ENCODE peak calls at places on chromosomes 4 and X, in seven cellular contexts. B is choroid plexus epithelial cell, S is GM12864, F is RWPE1, M is MCF 10A, K is tibial nerve, V is psoas muscle. T is an unnamed sample.

GRCh38 chr4:168059251-168059650 is 33.1 kb upstream of the ANXA10 start:
- DNase-seq in B (peak; percentile 69), S (no peak), F (peak; percentile 5), M (peak; percentile 5), K (no peak), V (no peak), T (no peak)

GRCh38 chrX:23822397-23822796 is 39.4 kb downstream of the SAT1 start:
- DNase-seq in B (peak; percentile 44), S (no peak), F (no peak), M (no peak), K (no peak), V (no peak), T (no peak)

GRCh38 chrX:108285918-108286317 is 152.3 kb downstream of the COL4A6 start:
- DNase-seq in B (no peak), S (no peak), F (no peak), M (no peak), K (no peak), V (no peak), T (no peak)

GRCh38 chr4:77893451-77893850 is 30.8 kb downstream of the MRPL1 start:
- DNase-seq in B (no peak), S (no peak), F (no peak), M (no peak), K (no peak), V (no peak), T (no peak)

GRCh38 chr4:137608085-137608484 is 75.8 kb upstream of the PCDH18 start:
- DNase-seq in B (no peak), S (no peak), F (no peak), M (no peak), K (no peak), V (peak; percentile 18), T (no peak)

GRCh38 chr4:84920591-84920990 is 45.9 kb downstream of the WDFY3 start:
- DNase-seq in B (peak; percentile 64), S (no peak), F (peak; percentile 59), M (peak; percentile 80), K (no peak), V (no peak), T (no peak)

GRCh38 chrX:81615979-81616378 is 414.1 kb downstream of the SH3BGRL start:
- DNase-seq in B (no peak), S (no peak), F (no peak), M (no peak), K (no peak), V (no peak), T (no peak)

GRCh38 chr4:176261481-176261880 is 7.5 kb downstream of the ASB5 start:
- DNase-seq in B (no peak), S (no peak), F (no peak), M (no peak), K (no peak), V (no peak), T (no peak)

DNA sequence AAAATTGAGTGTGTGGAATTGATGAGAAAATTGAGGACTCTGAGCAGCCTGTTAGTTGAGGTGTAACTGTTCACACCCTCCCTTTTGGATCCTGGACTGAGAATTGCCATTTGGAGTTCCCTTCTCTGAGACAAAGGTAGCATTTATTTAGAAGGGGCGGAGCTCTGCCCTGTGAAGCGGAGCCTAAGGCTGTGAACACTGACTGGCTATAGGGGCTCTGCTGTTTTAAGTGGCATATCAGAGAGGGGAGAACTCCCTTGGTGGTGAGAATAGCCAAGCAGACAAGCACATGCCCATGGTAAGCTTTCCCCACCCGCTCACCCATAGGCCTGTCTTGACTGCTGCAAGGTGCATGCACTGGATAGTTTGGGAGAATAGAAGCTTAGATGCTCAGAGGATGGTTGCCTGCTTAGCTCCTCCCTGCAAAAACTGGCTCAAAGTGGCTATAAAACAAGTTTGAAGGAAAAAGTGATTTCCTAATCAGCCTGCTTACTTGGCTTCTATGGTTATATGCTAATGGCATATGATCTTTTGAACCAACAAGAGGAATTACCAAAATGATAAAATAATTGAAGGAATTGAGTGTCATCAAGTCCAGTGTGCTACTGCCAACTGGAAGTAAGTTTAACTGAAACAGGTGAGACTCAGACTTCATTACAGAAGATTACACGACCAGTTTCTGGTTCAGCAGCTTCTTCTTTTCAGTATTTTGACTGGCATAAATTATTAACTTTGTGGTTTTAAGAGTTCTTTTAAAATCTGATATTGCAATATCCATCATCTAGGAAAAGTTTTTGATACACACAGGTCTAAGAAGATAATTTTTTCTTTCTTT is 108.4 kb downstream of the AFF1 start:
- DNase-seq in B (no peak), S (no peak), F (no peak), M (no peak), K (no peak), V (no peak), T (no peak)
- TF ChIP-seq CTCF in B (no peak), S (no peak), F (no peak), M (no peak), K (no peak), V (no peak), T (no peak)

DNA sequence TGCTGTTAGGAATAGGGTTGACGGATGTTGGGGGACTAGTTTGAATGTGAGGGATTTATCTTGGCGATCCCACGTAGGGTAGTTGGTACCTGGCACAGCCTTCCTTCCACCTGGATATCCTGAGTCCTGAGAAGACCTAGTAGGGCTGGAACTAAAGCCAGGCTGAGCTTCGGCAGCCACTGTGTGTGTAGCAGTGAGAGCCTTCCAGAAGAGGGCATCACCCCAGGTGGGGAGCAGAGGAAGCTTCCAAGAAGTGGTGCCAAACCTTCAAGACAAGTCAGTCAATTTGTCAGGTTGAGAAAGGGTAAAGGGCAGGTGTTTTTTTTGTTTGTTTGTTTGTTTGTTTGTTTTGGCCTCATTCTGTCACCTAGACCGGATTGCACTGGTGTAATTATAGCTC is 1.2 kb upstream of the FGFBP2 start:
- DNase-seq in B (no peak), S (no peak), F (no peak), M (no peak), K (no peak), V (no peak), T (no peak)
- TF ChIP-seq CTCF in B (peak; percentile 30), S (peak; percentile 23), F (no peak), M (no peak), K (no peak), V (no peak), T (peak; percentile 18)

GRCh38 chr4:59664771-59665170 is 1535.4 kb upstream of the ADGRL3 start:
- DNase-seq in B (no peak), S (no peak), F (no peak), M (no peak), K (no peak), V (no peak), T (no peak)
- TF ChIP-seq CTCF in B (no peak), S (no peak), F (no peak), M (no peak), K (no peak), V (no peak), T (no peak)

GRCh38 chr4:80336582-80336981 is 1.1 kb downstream of the CFAP299 start:
- DNase-seq in B (peak; percentile 39), S (no peak), F (peak; percentile 44), M (peak; percentile 42), K (no peak), V (no peak), T (no peak)
- TF ChIP-seq CTCF in B (peak; percentile 56), S (no peak), F (peak; percentile 20), M (no peak), K (no peak), V (no peak), T (peak; percentile 69)

GRCh38 chr4:186146443-186146842 is 41.9 kb downstream of the FAM149A start:
- DNase-seq in B (no peak), S (no peak), F (no peak), M (no peak), K (no peak), V (no peak), T (no peak)

GRCh38 chr4:186151499-186151898 is 39.9 kb upstream of the CYP4V2 start:
- DNase-seq in B (no peak), S (no peak), F (no peak), M (no peak), K (no peak), V (no peak), T (no peak)

GRCh38 chr4:186150926-186151325 is 40.4 kb upstream of the CYP4V2 start:
- DNase-seq in B (no peak), S (no peak), F (no peak), M (no peak), K (no peak), V (no peak), T (no peak)

GRCh38 chr4:186148335-186148975 is 42.9 kb upstream of the CYP4V2 start:
- DNase-seq in B (no peak), S (no peak), F (no peak), M (no peak), K (no peak), V (no peak), T (no peak)

GRCh38 chr4:186149872-186150271 is 41.5 kb upstream of the CYP4V2 start:
- DNase-seq in B (peak; percentile 64), S (no peak), F (no peak), M (peak; percentile 54), K (peak; percentile 28), V (peak; percentile 81), T (peak; percentile 42)
- TF ChIP-seq CTCF in B (peak; percentile 63), S (peak; percentile 73), F (peak; percentile 50), M (peak; percentile 23), K (peak; percentile 35), V (no peak), T (peak; percentile 54)

GRCh38 chr4:113389160-113389559 is 339.7 kb downstream of the ANK2 start:
- DNase-seq in B (no peak), S (no peak), F (no peak), M (no peak), K (no peak), V (no peak), T (no peak)
- TF ChIP-seq CTCF in B (no peak), S (no peak), F (no peak), M (no peak), K (no peak), V (no peak), T (no peak)